ENCODE peak calls at places on chromosomes 5 and 9, in nine cellular contexts. One of them, this sample, is unnamed.

GRCh38 chr5:61162832-61163567 is 732 bp upstream of the SMIM15 start:
- DNase-seq in ACHN: peak
- DNase-seq in lung: no peak
- DNase-seq in nephron progenitor cell: no peak
- DNase-seq in activated T-helper 1 cell treated with anti-CD3 and anti-CD28 coated beads, Interleukin-12 subunit alpha, Interleukin-12 subunit beta, Interleukin-2, Interleukin-4 antibody, amounts not matched to agents 30 ng/mL and 10 ng/mL and 1 ng/mL, durations not matched to agents 14 hours and 24 hours and 36 hours: no peak
- DNase-seq in lung microvascular endothelial cell: peak
- DNase-seq in posterior cingulate gyrus: no peak
- DNase-seq in neural crest cell: no peak
- DNase-seq in AML-193: no peak
- DNase-seq in this sample: no peak

GRCh38 chr5:7779019-7779662 is 71.8 kb downstream of the CFAP90 start:
- DNase-seq in activated T-helper 1 cell treated with anti-CD3 and anti-CD28 coated beads, Interleukin-12 subunit alpha, Interleukin-12 subunit beta, Interleukin-2, Interleukin-4 antibody, amounts not matched to agents 30 ng/mL and 10 ng/mL and 1 ng/mL, durations not matched to agents 14 hours and 24 hours and 36 hours: no peak
- DNase-seq in neural crest cell: no peak
- DNase-seq in nephron progenitor cell: no peak
- DNase-seq in lung: no peak
- DNase-seq in posterior cingulate gyrus: no peak
- DNase-seq in AML-193: no peak
- DNase-seq in ACHN: no peak
- DNase-seq in lung microvascular endothelial cell: no peak
- DNase-seq in this sample: no peak

GRCh38 chr9:126089789-126090188 is 236.8 kb upstream of the MVB12B start:
- DNase-seq in neural crest cell: no peak
- DNase-seq in posterior cingulate gyrus: no peak
- DNase-seq in AML-193: no peak
- DNase-seq in lung microvascular endothelial cell: no peak
- DNase-seq in nephron progenitor cell: no peak
- DNase-seq in activated T-helper 1 cell treated with anti-CD3 and anti-CD28 coated beads, Interleukin-12 subunit alpha, Interleukin-12 subunit beta, Interleukin-2, Interleukin-4 antibody, amounts not matched to agents 30 ng/mL and 10 ng/mL and 1 ng/mL, durations not matched to agents 14 hours and 24 hours and 36 hours: no peak
- DNase-seq in lung: no peak
- DNase-seq in ACHN: no peak
- DNase-seq in this sample: no peak

GRCh38 chr9:92484563-92484962 is 2.3 kb upstream of the ASPN start:
- DNase-seq in AML-193: no peak
- DNase-seq in activated T-helper 1 cell treated with anti-CD3 and anti-CD28 coated beads, Interleukin-12 subunit alpha, Interleukin-12 subunit beta, Interleukin-2, Interleukin-4 antibody, amounts not matched to agents 30 ng/mL and 10 ng/mL and 1 ng/mL, durations not matched to agents 14 hours and 24 hours and 36 hours: no peak
- DNase-seq in nephron progenitor cell: no peak
- DNase-seq in lung: no peak
- DNase-seq in neural crest cell: no peak
- DNase-seq in posterior cingulate gyrus: no peak
- DNase-seq in ACHN: no peak
- DNase-seq in lung microvascular endothelial cell: no peak
- DNase-seq in this sample: no peak

GRCh38 chr5:73218552-73219171 is 45.7 kb downstream of the TMEM174 start:
- DNase-seq in activated T-helper 1 cell treated with anti-CD3 and anti-CD28 coated beads, Interleukin-12 subunit alpha, Interleukin-12 subunit beta, Interleukin-2, Interleukin-4 antibody, amounts not matched to agents 30 ng/mL and 10 ng/mL and 1 ng/mL, durations not matched to agents 14 hours and 24 hours and 36 hours: no peak
- DNase-seq in posterior cingulate gyrus: no peak
- DNase-seq in lung: no peak
- DNase-seq in neural crest cell: no peak
- DNase-seq in nephron progenitor cell: no peak
- DNase-seq in lung microvascular endothelial cell: peak
- DNase-seq in AML-193: no peak
- DNase-seq in ACHN: peak
- DNase-seq in this sample: no peak

GRCh38 chr5:35672995-35673394 is 55.3 kb downstream of the SPEF2 start:
- DNase-seq in ACHN: no peak
- DNase-seq in nephron progenitor cell: peak
- DNase-seq in lung: no peak
- DNase-seq in posterior cingulate gyrus: no peak
- DNase-seq in neural crest cell: no peak
- DNase-seq in activated T-helper 1 cell treated with anti-CD3 and anti-CD28 coated beads, Interleukin-12 subunit alpha, Interleukin-12 subunit beta, Interleukin-2, Interleukin-4 antibody, amounts not matched to agents 30 ng/mL and 10 ng/mL and 1 ng/mL, durations not matched to agents 14 hours and 24 hours and 36 hours: peak
- DNase-seq in lung microvascular endothelial cell: no peak
- DNase-seq in AML-193: no peak
- DNase-seq in this sample: peak

GRCh38 chr9:129570450-129571297 is 50.2 kb downstream of the C9orf50 start:
- DNase-seq in lung: peak
- DNase-seq in neural crest cell: no peak
- DNase-seq in lung microvascular endothelial cell: no peak
- DNase-seq in AML-193: no peak
- DNase-seq in ACHN: peak
- DNase-seq in posterior cingulate gyrus: peak
- DNase-seq in nephron progenitor cell: no peak
- DNase-seq in activated T-helper 1 cell treated with anti-CD3 and anti-CD28 coated beads, Interleukin-12 subunit alpha, Interleukin-12 subunit beta, Interleukin-2, Interleukin-4 antibody, amounts not matched to agents 30 ng/mL and 10 ng/mL and 1 ng/mL, durations not matched to agents 14 hours and 24 hours and 36 hours: no peak
- DNase-seq in this sample: peak

GRCh38 chr9:21549251-21549765 is 67.2 kb upstream of the IFNE start:
- DNase-seq in neural crest cell: no peak
- DNase-seq in ACHN: no peak
- DNase-seq in activated T-helper 1 cell treated with anti-CD3 and anti-CD28 coated beads, Interleukin-12 subunit alpha, Interleukin-12 subunit beta, Interleukin-2, Interleukin-4 antibody, amounts not matched to agents 30 ng/mL and 10 ng/mL and 1 ng/mL, durations not matched to agents 14 hours and 24 hours and 36 hours: no peak
- DNase-seq in AML-193: no peak
- DNase-seq in nephron progenitor cell: no peak
- DNase-seq in lung: no peak
- DNase-seq in lung microvascular endothelial cell: peak
- DNase-seq in posterior cingulate gyrus: no peak
- DNase-seq in this sample: peak

GRCh38 chr9:103977163-103977562 is 116.9 kb upstream of the SMC2 start:
- DNase-seq in activated T-helper 1 cell treated with anti-CD3 and anti-CD28 coated beads, Interleukin-12 subunit alpha, Interleukin-12 subunit beta, Interleukin-2, Interleukin-4 antibody, amounts not matched to agents 30 ng/mL and 10 ng/mL and 1 ng/mL, durations not matched to agents 14 hours and 24 hours and 36 hours: no peak
- DNase-seq in neural crest cell: no peak
- DNase-seq in posterior cingulate gyrus: no peak
- DNase-seq in lung microvascular endothelial cell: no peak
- DNase-seq in ACHN: no peak
- DNase-seq in lung: no peak
- DNase-seq in nephron progenitor cell: no peak
- DNase-seq in AML-193: no peak
- DNase-seq in this sample: no peak

GRCh38 chr9:79952401-79952800 is 380.6 kb downstream of the TLE4 start:
- DNase-seq in activated T-helper 1 cell treated with anti-CD3 and anti-CD28 coated beads, Interleukin-12 subunit alpha, Interleukin-12 subunit beta, Interleukin-2, Interleukin-4 antibody, amounts not matched to agents 30 ng/mL and 10 ng/mL and 1 ng/mL, durations not matched to agents 14 hours and 24 hours and 36 hours: no peak
- DNase-seq in ACHN: no peak
- DNase-seq in lung microvascular endothelial cell: no peak
- DNase-seq in lung: no peak
- DNase-seq in posterior cingulate gyrus: no peak
- DNase-seq in neural crest cell: no peak
- DNase-seq in AML-193: no peak
- DNase-seq in nephron progenitor cell: no peak
- DNase-seq in this sample: no peak

GRCh38 chr9:13480688-13481087 is 201.2 kb upstream of the MPDZ start:
- DNase-seq in lung microvascular endothelial cell: no peak
- DNase-seq in nephron progenitor cell: no peak
- DNase-seq in AML-193: no peak
- DNase-seq in posterior cingulate gyrus: no peak
- DNase-seq in lung: no peak
- DNase-seq in ACHN: no peak
- DNase-seq in neural crest cell: no peak
- DNase-seq in activated T-helper 1 cell treated with anti-CD3 and anti-CD28 coated beads, Interleukin-12 subunit alpha, Interleukin-12 subunit beta, Interleukin-2, Interleukin-4 antibody, amounts not matched to agents 30 ng/mL and 10 ng/mL and 1 ng/mL, durations not matched to agents 14 hours and 24 hours and 36 hours: no peak
- DNase-seq in this sample: no peak

GRCh38 chr5:40569549-40570270 is 110.0 kb upstream of the PTGER4 start:
- DNase-seq in posterior cingulate gyrus: no peak
- DNase-seq in nephron progenitor cell: no peak
- DNase-seq in neural crest cell: no peak
- DNase-seq in ACHN: no peak
- DNase-seq in AML-193: no peak
- DNase-seq in lung: no peak
- DNase-seq in lung microvascular endothelial cell: peak
- DNase-seq in activated T-helper 1 cell treated with anti-CD3 and anti-CD28 coated beads, Interleukin-12 subunit alpha, Interleukin-12 subunit beta, Interleukin-2, Interleukin-4 antibody, amounts not matched to agents 30 ng/mL and 10 ng/mL and 1 ng/mL, durations not matched to agents 14 hours and 24 hours and 36 hours: no peak
- DNase-seq in this sample: no peak

GRCh38 chr9:5908918-5909317 is 18.2 kb downstream of the MLANA start:
- DNase-seq in lung microvascular endothelial cell: no peak
- DNase-seq in lung: no peak
- DNase-seq in posterior cingulate gyrus: no peak
- DNase-seq in AML-193: no peak
- DNase-seq in activated T-helper 1 cell treated with anti-CD3 and anti-CD28 coated beads, Interleukin-12 subunit alpha, Interleukin-12 subunit beta, Interleukin-2, Interleukin-4 antibody, amounts not matched to agents 30 ng/mL and 10 ng/mL and 1 ng/mL, durations not matched to agents 14 hours and 24 hours and 36 hours: no peak
- DNase-seq in neural crest cell: no peak
- DNase-seq in ACHN: no peak
- DNase-seq in nephron progenitor cell: no peak
- DNase-seq in this sample: no peak

This sample was measured in thyroid gland.